ENCODE peak calls at places on chromosomes 12 and 14, in eight cellular contexts. O is fibroblast of villous mesenchyme, Z is uterus, D is testis, E is cardiac fibroblast, P is upper lobe of left lung, Y is Peyer's patch, V is lower leg skin. K is an unnamed sample.

GRCh38 chr14:65560340-65561027 is 148.0 kb downstream of the FUT8 start:
- DNase-seq in O (no peak), Z (no peak), D (no peak), E (no peak), P (no peak), Y (no peak), V (no peak), K (no peak)

GRCh38 chr12:91931110-91931509 is 214.5 kb downstream of the BTG1 start:
- DNase-seq in O (no peak), Z (no peak), D (peak; percentile 38), E (peak; percentile 29), P (no peak), Y (no peak), V (no peak), K (no peak)

GRCh38 chr12:126668538-126668937 is 1598.4 kb upstream of the TMEM132C start:
- DNase-seq in O (peak; percentile 87), Z (no peak), D (no peak), E (peak; percentile 69), P (no peak), Y (no peak), V (no peak), K (peak; percentile 89)

GRCh38 chr14:72521968-72522741 is 371.7 kb downstream of the DPF3 start:
- DNase-seq in O (peak; percentile 16), Z (no peak), D (no peak), E (no peak), P (no peak), Y (peak; percentile 46), V (no peak), K (no peak)

GRCh38 chr12:123897221-123897620 is 75.4 kb downstream of the CCDC92 start:
- DNase-seq in O (peak; percentile 68), Z (no peak), D (no peak), E (peak; percentile 30), P (no peak), Y (no peak), V (no peak), K (peak; percentile 83)

GRCh38 chr14:28382460-28383220 is 383.9 kb upstream of the FOXG1 start:
- DNase-seq in O (peak; percentile 12), Z (no peak), D (no peak), E (peak; percentile 69), P (no peak), Y (no peak), V (no peak), K (no peak)

GRCh38 chr14:22877000-22877501 is 5.5 kb downstream of the LRP10 start:
- DNase-seq in O (no peak), Z (no peak), D (no peak), E (no peak), P (peak; percentile 81), Y (no peak), V (no peak), K (no peak)

GRCh38 chr14:105323663-105324062 is 9.1 kb downstream of the PACS2 start:
- DNase-seq in O (no peak), Z (no peak), D (no peak), E (no peak), P (peak; percentile 59), Y (no peak), V (no peak), K (no peak)

GRCh38 chr14:68787235-68787727 is 5.6 kb downstream of the ZFP36L1 start:
- DNase-seq in O (no peak), Z (peak; percentile 51), D (peak; percentile 61), E (no peak), P (no peak), Y (peak; percentile 70), V (peak; percentile 90), K (no peak)

GRCh38 chr12:24045816-24046257 is 96.4 kb upstream of the SOX5 start:
- DNase-seq in O (peak; percentile 74), Z (no peak), D (no peak), E (peak; percentile 87), P (no peak), Y (no peak), V (no peak), K (no peak)

GRCh38 chr12:130872179-130873096 is 572 bp downstream of the RAN start:
- DNase-seq in O (peak; percentile 30), Z (no peak), D (peak; percentile 60), E (peak; percentile 32), P (peak; percentile 93), Y (peak; percentile 61), V (no peak), K (no peak)

GRCh38 chr12:30197392-30198047 is 413.8 kb upstream of the TMTC1 start:
- DNase-seq in O (peak; percentile 2), Z (no peak), D (no peak), E (peak; percentile 32), P (no peak), Y (no peak), V (no peak), K (no peak)

GRCh38 chr12:47277071-47277408 is 197.3 kb upstream of the AMIGO2 start:
- DNase-seq in O (no peak), Z (no peak), D (no peak), E (no peak), P (no peak), Y (no peak), V (no peak), K (no peak)

GRCh38 chr14:94816113-94816512 is 46.2 kb upstream of the GSC start:
- DNase-seq in O (no peak), Z (no peak), D (no peak), E (no peak), P (no peak), Y (no peak), V (no peak), K (no peak)

GRCh38 chr12:3453947-3454675 is 36.9 kb upstream of the PRMT8 start:
- DNase-seq in O (peak; percentile 38), Z (no peak), D (no peak), E (peak; percentile 16), P (peak; percentile 63), Y (no peak), V (no peak), K (peak; percentile 69)

GRCh38 chr14:101713641-101714349 is 47.7 kb upstream of the PPP2R5C start:
- DNase-seq in O (no peak), Z (no peak), D (no peak), E (no peak), P (no peak), Y (no peak), V (no peak), K (no peak)

GRCh38 chr12:116520801-116521471 is 38.2 kb upstream of the MAP1LC3B2 start:
- DNase-seq in O (peak; percentile 34), Z (no peak), D (no peak), E (peak; percentile 77), P (no peak), Y (no peak), V (peak; percentile 90), K (peak; percentile 50)

GRCh38 chr14:100031506-100032281 is 33.5 kb upstream of the EVL start:
- DNase-seq in O (peak; percentile 98), Z (peak; percentile 37), D (no peak), E (peak; percentile 97), P (no peak), Y (no peak), V (no peak), K (peak; percentile 97)
- TF ChIP-seq CTCF in O (no peak), Z (no peak), D (no peak), E (no peak), P (no peak), Y (no peak), V (no peak), K (peak; percentile 57)

GRCh38 chr12:1310684-1311083 is 283.7 kb downstream of the FBXL14 start:
- DNase-seq in O (no peak), Z (no peak), D (no peak), E (no peak), P (no peak), Y (no peak), V (no peak), K (no peak)

GRCh38 chr12:1311145-1311544 is 283.2 kb downstream of the FBXL14 start:
- DNase-seq in O (no peak), Z (no peak), D (no peak), E (no peak), P (no peak), Y (no peak), V (no peak), K (no peak)

GRCh38 chr12:1307796-1308195 is 286.6 kb downstream of the FBXL14 start:
- DNase-seq in O (no peak), Z (no peak), D (no peak), E (no peak), P (no peak), Y (no peak), V (no peak), K (no peak)

GRCh38 chr12:1306817-1307216 is 287.6 kb downstream of the FBXL14 start:
- DNase-seq in O (no peak), Z (no peak), D (no peak), E (no peak), P (no peak), Y (no peak), V (no peak), K (no peak)

DNA sequence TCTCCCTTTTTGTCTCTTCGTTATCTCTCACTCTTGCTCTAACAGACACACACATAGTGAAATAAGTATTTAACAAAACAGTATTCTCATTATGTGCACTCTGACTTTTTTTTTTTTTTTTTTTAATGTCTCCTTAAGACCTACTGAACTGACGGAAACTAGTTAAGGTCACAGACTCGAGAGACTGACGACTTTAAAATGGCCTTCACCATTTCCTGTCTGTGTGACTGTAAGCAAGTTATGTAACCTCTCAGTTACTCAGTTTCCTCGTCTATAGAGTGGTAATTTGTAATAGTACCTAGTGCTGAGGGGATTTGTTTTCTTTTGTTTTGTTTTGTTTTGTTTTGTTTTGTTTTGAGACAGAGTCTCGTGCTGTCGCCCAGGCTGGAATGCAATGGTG is 284.8 kb downstream of the FBXL14 start:
- DNase-seq in O (no peak), Z (no peak), D (no peak), E (no peak), P (no peak), Y (no peak), V (no peak), K (no peak)
- TF ChIP-seq CTCF in O (no peak), Z (no peak), D (no peak), E (no peak), P (no peak), Y (no peak), V (no peak), K (no peak)

DNA sequence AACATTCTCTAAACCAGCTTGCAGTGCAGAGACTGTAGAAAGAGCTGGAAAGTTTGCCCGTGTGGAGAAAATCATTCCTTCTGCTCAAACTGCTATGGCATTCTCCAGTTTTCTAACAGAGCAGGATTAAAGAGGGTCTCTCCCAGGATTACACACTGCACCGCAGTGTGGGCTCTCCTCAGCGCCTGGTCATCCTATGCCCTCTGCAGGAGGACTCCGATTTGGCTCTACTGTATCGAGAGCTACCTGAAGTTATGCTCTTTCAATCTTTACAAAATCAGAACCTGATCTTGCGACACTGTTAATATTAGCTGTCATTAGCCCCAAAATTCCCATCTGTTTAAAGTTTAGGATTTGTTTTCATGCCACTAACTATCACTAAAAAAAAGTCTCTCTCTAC is 33.0 kb downstream of the BHLHE41 start:
- DNase-seq in O (no peak), Z (peak; percentile 32), D (no peak), E (peak; percentile 28), P (no peak), Y (no peak), V (no peak), K (no peak)
- TF ChIP-seq CTCF in O (peak; percentile 39), Z (peak; percentile 33), D (no peak), E (peak; percentile 23), P (no peak), Y (no peak), V (no peak), K (peak; percentile 23)

DNA sequence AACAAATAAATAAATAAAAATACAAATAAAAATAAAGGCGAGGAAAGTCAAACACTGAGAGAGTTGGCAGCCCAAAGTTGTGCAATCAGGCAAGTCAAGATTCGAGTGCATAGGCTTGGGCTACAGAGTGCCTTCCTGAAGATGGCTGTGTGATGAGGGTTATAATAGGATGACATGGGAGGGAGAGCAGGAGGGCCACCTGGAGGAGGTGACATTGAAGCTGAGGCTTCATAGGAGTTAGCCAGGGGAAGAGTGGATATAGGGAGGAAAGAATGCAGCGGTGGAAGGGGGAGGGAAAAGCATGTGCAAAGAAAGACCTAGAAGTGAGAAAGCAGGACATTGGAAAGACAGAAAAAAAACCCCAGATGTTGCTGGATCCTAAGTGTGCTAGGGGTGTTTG is 53.1 kb downstream of the YEATS4 start:
- DNase-seq in O (no peak), Z (no peak), D (no peak), E (no peak), P (no peak), Y (no peak), V (no peak), K (no peak)
- TF ChIP-seq CTCF in O (no peak), Z (no peak), D (no peak), E (no peak), P (no peak), Y (no peak), V (no peak), K (no peak)

K was measured in HFFc6.